ENCODE peak calls at places on chromosome 2, in nine cellular contexts. L is heart left ventricle, O is spleen, X is vagina, Y is esophagus squamous epithelium, Z is A549, A is IMR-90, T is uterus, C is body of pancreas. B is an unnamed sample.

GRCh38 chr2:159968282-159968900 is 94.0 kb downstream of the PLA2R1 start:
- DNase-seq in O (no peak), C (peak; percentile 8), L (no peak), Y (no peak), X (no peak), T (no peak), Z (peak; percentile 41), A (peak; percentile 41), B (peak; percentile 8)

GRCh38 chr2:37488911-37489310 is 144.5 kb downstream of the QPCT start:
- DNase-seq in X (no peak), Z (no peak), C (no peak), Y (no peak), L (no peak), A (peak; percentile 8), O (no peak), T (no peak), B (no peak)

GRCh38 chr2:64222351-64222750 is 78.1 kb upstream of the PELI1 start:
- DNase-seq in X (no peak), Z (no peak), L (no peak), Y (no peak), O (no peak), C (no peak), T (no peak), A (peak; percentile 21), B (no peak)

GRCh38 chr2:48283870-48284269 is 246.1 kb upstream of the STON1 start:
- DNase-seq in T (no peak), A (no peak), X (no peak), O (no peak), Z (no peak), Y (no peak), C (no peak), L (no peak), B (no peak)

GRCh38 chr2:133266926-133267590 is 301.2 kb downstream of the NCKAP5 start:
- DNase-seq in X (no peak), O (no peak), C (no peak), Y (no peak), L (no peak), Z (peak; percentile 51), T (no peak), A (no peak), B (no peak)

GRCh38 chr2:172588931-172589330 is 33.0 kb downstream of the PDK1 start:
- DNase-seq in Y (no peak), C (no peak), O (no peak), X (no peak), T (no peak), A (peak; percentile 61), L (no peak), Z (no peak), B (no peak)

GRCh38 chr2:216372761-216373291 is 543 bp upstream of the MARCHF4 start:
- DNase-seq in O (no peak), Y (no peak), X (no peak), A (peak; percentile 93), T (no peak), C (no peak), Z (peak; percentile 56), L (no peak), B (no peak)

GRCh38 chr2:25001329-25001637 is 29.5 kb upstream of the DNAJC27 start:
- DNase-seq in T (no peak), A (no peak), L (no peak), X (no peak), C (peak; percentile 47), Y (no peak), Z (no peak), O (no peak), B (no peak)

DNA sequence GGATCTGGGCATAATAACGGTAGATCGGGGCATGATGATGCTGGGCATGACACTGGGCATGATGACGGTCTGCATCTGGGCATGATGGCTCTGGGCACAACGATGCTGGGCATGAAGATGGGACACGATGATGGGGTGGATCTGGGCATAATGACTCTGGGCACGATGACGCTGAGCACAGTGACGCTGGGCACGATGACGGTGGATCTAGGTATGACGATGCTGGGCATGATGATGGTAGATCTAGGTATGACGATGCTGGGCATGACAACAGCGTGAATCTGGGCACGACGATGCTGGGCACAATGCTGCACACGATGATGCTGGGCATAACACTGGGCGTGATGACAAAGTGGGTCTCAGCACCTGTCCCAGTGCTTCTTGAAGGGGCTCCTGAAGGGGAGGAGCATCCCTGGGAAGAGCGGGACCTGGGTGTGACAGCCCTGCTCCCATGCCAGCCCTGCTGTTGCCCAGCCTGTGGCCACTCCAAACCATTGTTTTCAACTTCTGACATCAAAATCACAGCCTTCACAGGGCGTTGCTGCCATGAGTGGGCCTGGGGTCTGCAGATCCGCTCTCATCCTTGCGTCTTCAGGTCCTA is 30.4 kb upstream of the ALLC start:
- DNase-seq in T (peak; percentile 6), C (no peak), Z (no peak), L (no peak), Y (no peak), O (peak; percentile 29), X (peak; percentile 64), A (no peak), B (no peak)
- TF ChIP-seq POLR2A in T (no peak), C (no peak), Z (no peak), L (no peak), Y (no peak), O (no peak), X (no peak), A (no peak), B (no peak)

DNA sequence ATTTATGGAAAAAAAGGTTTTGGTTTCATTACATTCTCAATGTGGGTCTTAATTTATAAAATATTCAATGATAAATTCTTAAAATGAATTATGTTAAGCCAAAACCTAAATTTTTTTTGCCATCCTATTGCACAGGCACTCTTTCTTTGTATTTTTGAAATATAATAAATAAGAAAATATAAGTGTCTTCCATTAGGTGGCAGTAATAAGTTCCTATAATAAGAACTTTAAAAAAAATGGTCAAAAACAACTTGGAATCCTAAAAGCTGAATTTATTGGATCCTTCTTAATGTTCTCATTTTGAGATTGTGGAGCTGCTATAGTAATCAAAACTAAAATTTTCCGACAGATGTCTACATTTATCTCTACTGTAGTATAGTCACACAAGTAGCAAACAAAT is 5.7 kb downstream of the CALCRL start:
- DNase-seq in A (no peak), L (no peak), X (no peak), T (no peak), Z (no peak), O (no peak), C (no peak), Y (no peak), B (no peak)
- H3K4me1 ChIP-seq in A (no peaks in the 10 kb centered on the region), L (no peaks in the 10 kb centered on the region), X (no peaks in the 10 kb centered on the region), T (no peaks in the 10 kb centered on the region), Z (no peaks in the 10 kb centered on the region), O (no peaks in the 10 kb centered on the region), C (no peaks in the 10 kb centered on the region), Y (no peaks in the 10 kb centered on the region), B (no peaks in the 10 kb centered on the region)

GRCh38 chr2:200865736-200865995 is 1.2 kb upstream of the CLK1 start:
- DNase-seq in C (no peak), X (no peak), T (no peak), Y (no peak), Z (no peak), A (no peak), O (no peak), L (no peak), B (no peak)

GRCh38 chr2:200862532-200863000 is 1.9 kb downstream of the CLK1 start:
- DNase-seq in T (no peak), O (no peak), C (peak; percentile 51), Y (no peak), Z (peak; percentile 63), L (no peak), X (no peak), A (peak; percentile 88), B (peak; percentile 27)

GRCh38 chr2:200861617-200862016 is 2.8 kb downstream of the CLK1 start:
- DNase-seq in Y (no peak), L (no peak), T (no peak), A (no peak), C (no peak), X (no peak), O (no peak), Z (no peak), B (no peak)

GRCh38 chr2:200863655-200864205 is 728 bp downstream of the CLK1 start:
- DNase-seq in Y (no peak), L (no peak), X (no peak), T (no peak), Z (peak; percentile 39), C (peak; percentile 31), A (no peak), O (no peak), B (peak; percentile 23)

GRCh38 chr2:200864206-200864976 is at the start of gene CLK1:
- DNase-seq in X (peak; percentile 98), A (peak; percentile 93), Z (peak; percentile 92), T (peak; percentile 97), L (peak; percentile 99), C (peak; percentile 97), Y (peak; percentile 85), O (peak; percentile 100), B (peak; percentile 98)
- TF ChIP-seq POLR2A in X (peak; percentile 94), A (peak; percentile 99), Z (peak; percentile 93), T (peak; percentile 100), L (peak; percentile 87), C (peak; percentile 100), Y (peak; percentile 99), O (peak; percentile 99), B (peak; percentile 100)

GRCh38 chr2:236569593-236569973 is at the start of gene ACKR3:
- DNase-seq in X (peak; percentile 95), C (peak; percentile 90), T (peak; percentile 63), A (peak; percentile 24), Z (peak; percentile 76), Y (peak; percentile 51), O (peak; percentile 92), L (peak; percentile 87), B (peak; percentile 66)

GRCh38 chr2:236571161-236571560 is 1.5 kb downstream of the ACKR3 start:
- DNase-seq in A (no peak), C (peak; percentile 39), T (no peak), Y (no peak), Z (no peak), O (no peak), L (no peak), X (no peak), B (no peak)

GRCh38 chr2:236568922-236569592 is 568 bp upstream of the ACKR3 start:
- DNase-seq in Y (no peak), O (no peak), C (no peak), X (no peak), Z (no peak), L (no peak), T (no peak), A (no peak), B (no peak)

GRCh38 chr2:236568068-236568921 is 1.3 kb upstream of the ACKR3 start:
- DNase-seq in T (peak; percentile 49), Y (no peak), X (no peak), Z (no peak), A (no peak), O (peak; percentile 90), L (peak; percentile 79), C (peak; percentile 73), B (peak; percentile 39)

DNA sequence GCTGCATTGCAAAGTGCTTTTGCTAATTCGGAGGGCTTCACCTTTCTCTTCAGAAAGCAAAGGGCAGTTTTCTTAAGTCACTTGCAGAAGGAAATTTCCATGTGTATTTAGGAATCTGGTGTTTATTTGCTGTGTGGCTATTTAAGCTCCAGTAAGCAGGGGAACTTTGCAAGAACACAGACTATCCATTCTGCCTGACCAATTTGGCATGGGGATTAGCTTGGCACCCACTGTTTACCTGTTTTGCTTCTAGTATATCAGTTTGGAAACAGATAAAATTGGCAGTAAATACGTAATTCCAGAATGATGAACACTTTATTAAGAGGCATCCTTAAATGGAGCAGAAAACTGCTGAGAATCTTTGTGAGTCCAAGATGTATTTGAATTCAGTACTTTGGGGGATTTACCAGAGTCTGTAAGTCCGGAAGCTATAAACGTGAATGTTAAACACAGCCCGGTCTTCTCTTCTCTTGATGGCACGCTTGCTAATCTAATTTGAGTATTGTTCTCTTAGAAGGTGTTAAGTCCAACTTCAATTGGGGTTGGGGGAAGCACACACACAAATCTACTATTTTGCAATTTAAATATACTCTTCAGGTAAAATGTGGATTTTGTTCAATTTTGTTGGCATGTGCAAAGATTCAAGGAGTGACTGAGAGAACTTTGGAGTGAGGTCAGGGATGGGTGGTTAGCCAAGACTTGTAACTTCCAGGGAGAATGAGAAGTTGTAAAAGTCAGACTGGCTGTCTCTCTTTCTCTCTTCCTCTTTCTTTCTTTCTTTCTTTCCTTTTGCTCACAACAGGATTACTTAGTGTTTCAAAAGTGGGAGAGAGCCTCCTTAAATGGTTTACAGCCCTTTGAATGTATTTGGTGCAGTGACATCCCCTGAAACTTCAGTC is 705 bp downstream of the ACKR3 start:
- DNase-seq in T (no peak), X (no peak), Z (no peak), L (no peak), A (no peak), C (no peak), O (no peak), Y (no peak), B (no peak)
- H3K4me1 ChIP-seq in T (no peaks in the 10 kb centered on the region), X (peaks cover 62% of the 10 kb centered on the region), Z (peaks cover 10% of the 10 kb centered on the region), L (peaks cover 15% of the 10 kb centered on the region), A (no peaks in the 10 kb centered on the region), C (peaks cover 69% of the 10 kb centered on the region), O (peaks cover 59% of the 10 kb centered on the region), Y (peaks cover 32% of the 10 kb centered on the region), B (peaks cover 32% of the 10 kb centered on the region)